ENCODE peak calls at places on chromosomes 2 and 18, in nine cellular contexts. I, N, S, K, R, X, G, F and B are unnamed samples.

GRCh38 chr2:118748245-118748885 is 99.1 kb downstream of the EN1 start:
- DNase-seq in I (peak; percentile 22), N (no peak), S (no peak), K (peak; percentile 16), R (no peak), X (no peak), G (no peak), F (no peak), B (no peak)

GRCh38 chr2:18156002-18156401 is 277.5 kb downstream of the KCNS3 start:
- DNase-seq in I (no peak), N (no peak), S (no peak), K (no peak), R (no peak), X (no peak), G (no peak), F (no peak), B (no peak)

GRCh38 chr2:10266133-10266620 is 36.5 kb upstream of the HPCAL1 start:
- DNase-seq in I (peak; percentile 45), N (no peak), S (no peak), K (peak; percentile 62), R (no peak), X (no peak), G (no peak), F (no peak), B (no peak)

GRCh38 chr18:58455318-58455950 is 173.5 kb downstream of the ALPK2 start:
- DNase-seq in I (no peak), N (no peak), S (no peak), K (no peak), R (no peak), X (no peak), G (no peak), F (no peak), B (no peak)

GRCh38 chr18:2425426-2426317 is 145.6 kb downstream of the METTL4 start:
- DNase-seq in I (peak; percentile 81), N (no peak), S (no peak), K (peak; percentile 40), R (no peak), X (no peak), G (no peak), F (no peak), B (no peak)

GRCh38 chr2:99865818-99866676 is 276.3 kb downstream of the AFF3 start:
- DNase-seq in I (no peak), N (peak; percentile 87), S (no peak), K (peak; percentile 55), R (no peak), X (no peak), G (no peak), F (no peak), B (no peak)

GRCh38 chr2:97739893-97740245 is 26.5 kb downstream of the ZAP70 start:
- DNase-seq in I (no peak), N (no peak), S (peak; percentile 29), K (no peak), R (no peak), X (no peak), G (no peak), F (no peak), B (no peak)

GRCh38 chr18:78743078-78743477 is 236.5 kb upstream of the SALL3 start:
- DNase-seq in I (no peak), N (no peak), S (no peak), K (no peak), R (no peak), X (no peak), G (no peak), F (no peak), B (no peak)

GRCh38 chr2:227783404-227784138 is 30.1 kb upstream of the CCL20 start:
- DNase-seq in I (no peak), N (no peak), S (no peak), K (no peak), R (peak; percentile 50), X (no peak), G (no peak), F (no peak), B (no peak)

GRCh38 chr2:172287605-172288326 is 139.6 kb upstream of the ITGA6 start:
- DNase-seq in I (no peak), N (no peak), S (no peak), K (no peak), R (no peak), X (no peak), G (no peak), F (no peak), B (no peak)

GRCh38 chr2:47558116-47559078 is 155.4 kb downstream of the MSH2 start:
- DNase-seq in I (peak; percentile 74), N (no peak), S (no peak), K (peak; percentile 51), R (no peak), X (peak; percentile 49), G (no peak), F (no peak), B (peak; percentile 50)

GRCh38 chr2:150619607-150620330 is 132.3 kb upstream of the RND3 start:
- DNase-seq in I (peak; percentile 74), N (no peak), S (no peak), K (peak; percentile 87), R (no peak), X (no peak), G (no peak), F (no peak), B (no peak)

GRCh38 chr18:45340884-45341283 is 274.4 kb upstream of the SLC14A2 start:
- DNase-seq in I (no peak), N (no peak), S (no peak), K (no peak), R (no peak), X (no peak), G (no peak), F (no peak), B (no peak)

GRCh38 chr2:4507706-4508105 is 804.3 kb downstream of the DCDC2C start:
- DNase-seq in I (no peak), N (no peak), S (no peak), K (no peak), R (no peak), X (no peak), G (no peak), F (no peak), B (no peak)

GRCh38 chr18:45482286-45482685 is 133.0 kb upstream of the SLC14A2 start:
- DNase-seq in I (peak; percentile 33), N (no peak), S (no peak), K (no peak), R (no peak), X (no peak), G (no peak), F (no peak), B (no peak)

DNA sequence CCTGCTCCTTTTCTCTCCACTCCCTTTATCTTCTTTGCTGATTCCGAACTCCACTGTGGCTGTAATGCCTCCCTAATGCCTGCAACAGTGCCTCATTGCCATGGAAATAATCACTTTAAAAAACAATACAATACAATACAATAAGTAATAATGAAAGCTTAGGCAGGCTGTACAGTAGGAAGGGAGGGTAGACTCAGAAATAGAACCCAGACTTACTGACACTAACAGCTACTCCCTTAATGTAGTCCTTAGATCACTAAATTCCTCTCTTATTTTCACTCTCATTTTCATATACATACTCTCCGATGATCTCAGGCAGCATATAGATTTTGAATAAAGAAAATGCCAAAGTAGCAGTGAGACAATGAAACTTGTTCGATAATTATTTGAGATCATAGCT is 70.2 kb downstream of the DLGAP1 start:
- DNase-seq in I (no peak), N (no peak), S (no peak), K (no peak), R (no peak), X (no peak), G (no peak), F (no peak), B (no peak)
- TF ChIP-seq CTCF in I (no peak), N (no peak), S (no peak), K (no peak), R (no peak), X (no peak), G (no peak), F (no peak), B (no peak)

GRCh38 chr2:152929628-152930027 is 211.2 kb downstream of the ARL6IP6 start:
- DNase-seq in I (no peak), N (no peak), S (no peak), K (no peak), R (no peak), X (no peak), G (no peak), F (no peak), B (no peak)

GRCh38 chr2:152924219-152924618 is 205.8 kb downstream of the ARL6IP6 start:
- DNase-seq in I (no peak), N (no peak), S (no peak), K (no peak), R (no peak), X (no peak), G (no peak), F (no peak), B (no peak)

GRCh38 chr2:152924722-152925121 is 206.3 kb downstream of the ARL6IP6 start:
- DNase-seq in I (no peak), N (no peak), S (no peak), K (no peak), R (no peak), X (no peak), G (no peak), F (no peak), B (no peak)

GRCh38 chr2:152920846-152921245 is 202.4 kb downstream of the ARL6IP6 start:
- DNase-seq in I (no peak), N (no peak), S (no peak), K (no peak), R (no peak), X (no peak), G (no peak), F (no peak), B (no peak)

GRCh38 chr2:152925540-152926448 is 207.4 kb downstream of the ARL6IP6 start:
- DNase-seq in I (peak; percentile 37), N (no peak), S (no peak), K (no peak), R (peak; percentile 78), X (peak; percentile 92), G (peak; percentile 54), F (peak; percentile 23), B (no peak)
- TF ChIP-seq CTCF in I (peak; percentile 62), N (peak; percentile 50), S (peak; percentile 23), K (peak; percentile 56), R (peak; percentile 91), X (peak; percentile 91), G (peak; percentile 89), F (peak; percentile 69), B (peak; percentile 61)

DNA sequence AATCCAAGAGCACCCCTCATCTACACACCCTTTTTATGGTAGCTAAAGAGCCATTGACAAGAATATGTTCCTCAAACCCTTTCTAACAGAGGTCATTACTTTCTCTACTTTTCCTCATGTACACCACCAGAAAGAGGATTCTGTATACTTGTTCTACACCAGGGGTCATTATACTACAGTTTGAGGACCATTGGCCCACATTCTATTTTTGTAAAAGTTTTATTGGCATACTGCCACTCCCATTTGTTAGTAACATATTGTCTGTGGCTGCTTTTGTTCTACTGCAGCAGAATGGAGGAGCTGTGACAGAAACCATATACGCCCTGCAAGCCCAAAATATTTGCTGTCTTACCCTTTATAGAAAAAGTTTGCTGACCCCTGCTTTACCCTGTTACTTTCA is 14.3 kb downstream of the HTR2B start:
- DNase-seq in I (peak; percentile 90), N (no peak), S (no peak), K (peak; percentile 79), R (peak; percentile 35), X (no peak), G (no peak), F (no peak), B (no peak)
- TF ChIP-seq CTCF in I (peak; percentile 39), N (peak; percentile 33), S (no peak), K (peak; percentile 24), R (no peak), X (no peak), G (no peak), F (no peak), B (no peak)

DNA sequence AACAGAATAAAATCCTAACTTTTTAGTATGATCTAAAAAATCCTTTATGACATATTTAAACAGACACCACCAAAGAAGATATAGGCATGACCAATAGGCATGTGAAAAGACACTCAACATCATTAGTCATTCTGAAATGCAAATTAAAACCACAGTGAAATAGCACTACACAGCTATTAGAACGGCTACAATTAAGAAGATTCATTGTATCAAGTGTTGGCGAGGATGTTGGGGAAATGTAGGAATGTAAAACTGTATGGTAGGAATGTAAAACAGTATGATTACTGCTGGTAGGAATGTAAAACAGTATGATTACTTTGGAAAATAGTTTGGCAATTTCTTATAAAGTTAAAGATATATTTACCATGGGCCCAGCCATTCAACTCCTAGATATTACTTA is 253.3 kb upstream of the TCF4 start:
- DNase-seq in I (no peak), N (no peak), S (no peak), K (peak; percentile 23), R (no peak), X (no peak), G (no peak), F (no peak), B (no peak)
- TF ChIP-seq CTCF in I (no peak), N (no peak), S (no peak), K (no peak), R (no peak), X (no peak), G (no peak), F (no peak), B (no peak)